ENCODE peak calls at places on chromosomes 4 and X, in five cellular contexts. O is neural crest cell; S is activated CD4-positive, CD25-positive, alpha-beta regulatory T cell treated with anti-CD3 and anti-CD28 coated beads, Interleukin-2, amount 50 U/mL, for 72 hours; F is spleen; G is amniotic stem cell. Z is an unnamed sample.

GRCh38 chrX:103864886-103865534 is 33.0 kb upstream of the RAB9B start:
- DNase-seq in S (no peak), O (no peak), G (no peak), F (no peak), Z (peak; percentile 0)

GRCh38 chr4:26056406-26056805 is 142.4 kb downstream of the SMIM20 start:
- DNase-seq in F (no peak), S (no peak), O (no peak), G (no peak), Z (no peak)

GRCh38 chr4:168868044-168868855 is 141.8 kb downstream of the CBR4 start:
- DNase-seq in O (no peak), S (no peak), G (peak; percentile 64), F (no peak), Z (no peak)

GRCh38 chr4:25953740-25954139 is 39.7 kb downstream of the SMIM20 start:
- DNase-seq in F (no peak), G (no peak), O (peak; percentile 9), S (no peak), Z (peak; percentile 42)

GRCh38 chrX:2676794-2677675 is 14.1 kb upstream of the CD99 start:
- DNase-seq in G (no peak), F (no peak), S (no peak), O (no peak), Z (no peak)

GRCh38 chr4:11590132-11590531 is 161.4 kb upstream of the HS3ST1 start:
- DNase-seq in S (no peak), F (no peak), O (no peak), G (no peak), Z (no peak)

GRCh38 chr4:70581980-70582379 is 10.1 kb upstream of the AMBN start:
- DNase-seq in G (no peak), F (no peak), S (no peak), O (no peak), Z (no peak)

GRCh38 chr4:45648846-45649245 is 475.0 kb downstream of the GABRG1 start:
- DNase-seq in S (no peak), G (no peak), O (no peak), F (no peak), Z (no peak)

GRCh38 chr4:137312257-137312656 is 220.0 kb downstream of the PCDH18 start:
- DNase-seq in G (no peak), F (no peak), S (no peak), O (no peak), Z (no peak)

GRCh38 chrX:74133156-74133796 is 170.7 kb upstream of the ZCCHC13 start:
- DNase-seq in G (peak; percentile 26), F (no peak), O (peak; percentile 26), S (no peak), Z (peak; percentile 35)

GRCh38 chr4:155403886-155404285 is 27.1 kb upstream of the MAP9 start:
- DNase-seq in F (no peak), S (no peak), O (no peak), G (no peak), Z (peak; percentile 39)

GRCh38 chr4:183860726-183861125 is 44.4 kb upstream of the STOX2 start:
- DNase-seq in S (no peak), F (no peak), O (no peak), G (no peak), Z (no peak)

GRCh38 chr4:78949735-78950134 is 10.5 kb upstream of the PAQR3 start:
- DNase-seq in S (no peak), O (no peak), F (no peak), G (no peak), Z (no peak)

GRCh38 chr4:26803462-26803861 is 57.2 kb upstream of the STIM2 start:
- DNase-seq in O (no peak), G (no peak), F (no peak), S (no peak), Z (no peak)

GRCh38 chrX:42732506-42732905 is 45.5 kb downstream of the PPP1R2C start:
- DNase-seq in F (no peak), G (no peak), S (no peak), O (no peak), Z (no peak)

GRCh38 chr4:793941-794621 is 31.8 kb downstream of the CPLX1 start:
- DNase-seq in O (no peak), G (no peak), S (no peak), F (no peak), Z (no peak)

GRCh38 chr4:108114503-108114902 is 54.2 kb downstream of the LEF1 start:
- DNase-seq in F (no peak), S (no peak), O (no peak), G (no peak), Z (no peak)

GRCh38 chr4:116603096-116603495 is 482.3 kb downstream of the TRAM1L1 start:
- DNase-seq in G (no peak), S (no peak), O (no peak), F (no peak), Z (no peak)

GRCh38 chrX:148457279-148457678 is 43.1 kb upstream of the AFF2 start:
- DNase-seq in F (no peak), G (no peak), O (no peak), S (no peak), Z (no peak)

GRCh38 chr4:6680372-6681034 is 13.2 kb upstream of the S100P start:
- DNase-seq in F (peak; percentile 37), O (no peak), S (no peak), G (no peak), Z (no peak)

GRCh38 chr4:112348488-112349158 is 51.5 kb downstream of the ALPK1 start:
- DNase-seq in F (peak; percentile 69), G (peak; percentile 1), O (peak; percentile 48), S (no peak), Z (peak; percentile 38)

GRCh38 chr4:81666491-81666890 is 194.8 kb upstream of the RASGEF1B start:
- DNase-seq in S (no peak), F (no peak), O (no peak), G (no peak), Z (no peak)

GRCh38 chr4:8392591-8393190 is 47.8 kb downstream of the ACOX3 start:
- DNase-seq in F (no peak), S (no peak), O (no peak), G (no peak), Z (no peak)

GRCh38 chr4:26346203-26346620 is 25.4 kb downstream of the RBPJ start:
- DNase-seq in O (no peak), S (no peak), G (no peak), F (no peak), Z (peak; percentile 94)

Z was measured in A172.